ENCODE peak calls at places on chromosomes 4 and X, in six cellular contexts. P, B, E, W, Z and V are unnamed samples.
A peak's percentile ranks its signal among the peaks of the same experiment; 100 is the strongest.

GRCh38 chr4:168453146-168453545 is 27.1 kb downstream of the DDX60L start:
- DNase-seq in P (no peak), B (no peak), E (no peak), W (no peak), Z (no peak), V (no peak)

GRCh38 chr4:126264839-126265238 is 950.1 kb downstream of the FAT4 start:
- DNase-seq in P (no peak), B (no peak), E (no peak), W (no peak), Z (no peak), V (no peak)

GRCh38 chrX:13167444-13168207 is 123.2 kb upstream of the FAM9C start:
- DNase-seq in P (no peak), B (no peak), E (no peak), W (no peak), Z (no peak), V (no peak)

GRCh38 chr4:152255437-152255836 is 280.5 kb downstream of the FBXW7 start:
- DNase-seq in P (no peak), B (no peak), E (no peak), W (no peak), Z (peak; percentile 63), V (no peak)

GRCh38 chrX:154401045-154401799 is 3.0 kb downstream of the RPL10 start:
- DNase-seq in P (no peak), B (no peak), E (peak; percentile 70), W (no peak), Z (no peak), V (no peak)

GRCh38 chrX:68018248-68019203 is 414.8 kb downstream of the OPHN1 start:
- DNase-seq in P (no peak), B (no peak), E (peak; percentile 28), W (peak; percentile 65), Z (no peak), V (no peak)

GRCh38 chrX:17580529-17581155 is 156.7 kb upstream of the SCML1 start:
- DNase-seq in P (no peak), B (no peak), E (no peak), W (no peak), Z (no peak), V (no peak)

GRCh38 chrX:129957241-129958099 is 25.0 kb upstream of the BCORL1 start:
- DNase-seq in P (peak; percentile 80), B (peak; percentile 70), E (no peak), W (no peak), Z (peak; percentile 34), V (no peak)

GRCh38 chr4:187383181-187383580 is 612.4 kb upstream of the ZFP42 start:
- DNase-seq in P (no peak), B (no peak), E (no peak), W (no peak), Z (no peak), V (no peak)

GRCh38 chr4:16225681-16225995 is 633 bp downstream of the TAPT1 start:
- DNase-seq in P (no peak), B (no peak), E (no peak), W (no peak), Z (no peak), V (no peak)

GRCh38 chrX:132594129-132594528 is 105.3 kb upstream of the MBNL3 start:
- DNase-seq in P (no peak), B (no peak), E (peak; percentile 24), W (no peak), Z (no peak), V (no peak)

GRCh38 chr4:169362607-169363006 is 91.9 kb upstream of the SH3RF1 start:
- DNase-seq in P (no peak), B (no peak), E (no peak), W (no peak), Z (no peak), V (no peak)

GRCh38 chr4:57378766-57379165 is 268.6 kb upstream of the IGFBP7 start:
- DNase-seq in P (no peak), B (no peak), E (no peak), W (no peak), Z (no peak), V (no peak)

GRCh38 chr4:39025552-39026085 is 6.6 kb downstream of the TMEM156 start:
- DNase-seq in P (no peak), B (no peak), E (peak; percentile 19), W (no peak), Z (no peak), V (no peak)

GRCh38 chr4:153570228-153570973 is 104.2 kb downstream of the TMEM131L start:
- DNase-seq in P (no peak), B (no peak), E (no peak), W (no peak), Z (no peak), V (no peak)

GRCh38 chr4:102642571-102643298 is 118.0 kb downstream of the MANBA start:
- DNase-seq in P (no peak), B (no peak), E (no peak), W (no peak), Z (no peak), V (no peak)

GRCh38 chr4:74166135-74166534 is 8.2 kb downstream of the MTHFD2L start:
- DNase-seq in P (no peak), B (no peak), E (no peak), W (no peak), Z (no peak), V (no peak)

GRCh38 chrX:77431227-77431626 is 16.0 kb upstream of the FGF16 start:
- DNase-seq in P (no peak), B (no peak), E (no peak), W (no peak), Z (no peak), V (no peak)

GRCh38 chr4:119106036-119107000 is 29.3 kb upstream of the MYOZ2 start:
- DNase-seq in P (no peak), B (no peak), E (no peak), W (no peak), Z (no peak), V (no peak)

GRCh38 chrX:68462653-68463052 is 29.4 kb upstream of the OPHN1 start:
- DNase-seq in P (peak; percentile 8), B (no peak), E (no peak), W (no peak), Z (no peak), V (no peak)

GRCh38 chrX:3244203-3244743 is 102.2 kb downstream of the MXRA5 start:
- DNase-seq in P (no peak), B (no peak), E (no peak), W (no peak), Z (no peak), V (no peak)

GRCh38 chr4:40719008-40719623 is 30.6 kb upstream of the NSUN7 start:
- DNase-seq in P (no peak), B (peak; percentile 34), E (peak; percentile 44), W (no peak), Z (peak; percentile 71), V (no peak)

GRCh38 chr4:153467154-153467896 is 1.2 kb downstream of the TMEM131L start:
- DNase-seq in P (peak; percentile 66), B (peak; percentile 72), E (peak; percentile 52), W (peak; percentile 79), Z (peak; percentile 88), V (peak; percentile 68)

GRCh38 chr4:187993827-187994226 is 1.7 kb upstream of the ZFP42 start:
- DNase-seq in P (no peak), B (no peak), E (no peak), W (peak; percentile 86), Z (no peak), V (no peak)

GRCh38 chrX:68824152-68824433 is 4.7 kb upstream of the EFNB1 start:
- DNase-seq in P (no peak), B (no peak), E (no peak), W (no peak), Z (no peak), V (no peak)

GRCh38 chr4:32455231-32455630 is 1735.1 kb downstream of the PCDH7 start:
- DNase-seq in P (no peak), B (no peak), E (no peak), W (no peak), Z (no peak), V (no peak)

DNA sequence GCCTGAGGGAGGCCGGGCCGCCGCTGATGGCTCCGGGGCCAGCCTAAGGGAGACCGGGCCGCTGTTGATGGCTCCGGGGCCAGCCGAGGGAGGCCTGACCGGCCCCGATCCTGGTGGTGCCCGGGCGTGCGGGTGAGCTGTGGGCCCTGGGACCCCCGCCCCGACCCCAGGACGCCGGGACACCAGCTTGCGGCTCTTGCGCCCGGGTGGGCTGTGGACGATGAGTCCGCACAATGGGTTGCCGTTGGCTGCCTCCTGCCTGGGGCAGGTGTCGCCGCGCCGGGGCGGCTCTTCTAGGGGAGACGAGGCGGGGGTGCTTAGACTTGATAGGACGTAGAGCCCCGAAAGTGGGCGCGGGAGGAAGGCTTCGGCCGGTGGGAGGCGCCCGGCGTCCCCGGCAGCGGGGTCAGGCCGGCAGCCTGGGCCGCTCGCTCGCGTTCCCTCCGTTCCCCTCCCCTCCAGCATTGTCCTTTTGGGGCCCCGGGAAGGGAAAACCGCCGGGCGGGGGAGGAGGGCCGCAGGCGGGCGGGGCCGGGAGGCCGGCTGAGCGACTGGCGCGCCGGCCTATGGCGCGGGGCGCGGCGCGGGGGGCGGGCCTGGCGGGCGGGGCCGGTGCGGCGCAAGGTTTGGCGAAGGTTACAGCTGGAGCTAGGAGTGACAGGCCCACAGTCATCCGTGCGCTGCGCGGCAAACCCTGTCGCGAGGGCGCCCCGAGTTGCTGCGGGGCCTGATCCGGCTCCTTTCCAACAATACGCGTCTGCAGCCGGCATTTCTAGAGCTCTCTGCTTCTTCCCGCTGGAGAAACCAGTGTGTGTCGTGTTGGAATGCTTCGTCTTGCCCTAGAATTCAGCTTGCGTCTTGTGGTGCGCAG is 819 bp downstream of the KIAA0232 start:
- DNase-seq in P (peak; percentile 96), B (peak; percentile 87), E (peak; percentile 80), W (peak; percentile 90), Z (peak; percentile 27), V (peak; percentile 90)
- TF ChIP-seq POLR2A in P (peak; percentile 79), B (peak; percentile 26), E (peak; percentile 58), W (peak; percentile 77), Z (peak; percentile 78), V (no peak)

DNA sequence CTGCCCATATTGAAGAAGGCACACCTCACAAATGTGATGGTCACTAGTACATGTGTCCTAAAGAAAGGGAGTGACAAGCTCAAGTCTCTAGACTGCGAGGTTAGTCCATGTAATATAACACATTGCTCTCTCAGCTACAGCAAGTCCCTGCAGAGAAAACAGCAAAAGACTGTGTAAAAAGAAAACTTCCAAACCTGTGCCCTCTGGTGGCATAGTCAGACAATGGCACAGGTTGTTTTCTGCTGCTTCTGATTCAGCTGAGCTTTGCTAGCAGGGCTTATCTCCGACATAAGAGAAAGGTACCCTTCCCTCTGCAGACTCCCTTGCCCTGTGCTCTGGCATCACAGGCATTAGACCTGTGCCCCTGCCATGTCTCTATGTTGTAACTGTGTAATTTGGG is 1.4 kb upstream of the SERPINA7 start:
- DNase-seq in P (no peak), B (no peak), E (peak; percentile 52), W (peak; percentile 33), Z (no peak), V (no peak)
- TF ChIP-seq TAF1 in P (no peak), B (no peak), E (no peak), W (no peak), Z (no peak), V (no peak)

DNA sequence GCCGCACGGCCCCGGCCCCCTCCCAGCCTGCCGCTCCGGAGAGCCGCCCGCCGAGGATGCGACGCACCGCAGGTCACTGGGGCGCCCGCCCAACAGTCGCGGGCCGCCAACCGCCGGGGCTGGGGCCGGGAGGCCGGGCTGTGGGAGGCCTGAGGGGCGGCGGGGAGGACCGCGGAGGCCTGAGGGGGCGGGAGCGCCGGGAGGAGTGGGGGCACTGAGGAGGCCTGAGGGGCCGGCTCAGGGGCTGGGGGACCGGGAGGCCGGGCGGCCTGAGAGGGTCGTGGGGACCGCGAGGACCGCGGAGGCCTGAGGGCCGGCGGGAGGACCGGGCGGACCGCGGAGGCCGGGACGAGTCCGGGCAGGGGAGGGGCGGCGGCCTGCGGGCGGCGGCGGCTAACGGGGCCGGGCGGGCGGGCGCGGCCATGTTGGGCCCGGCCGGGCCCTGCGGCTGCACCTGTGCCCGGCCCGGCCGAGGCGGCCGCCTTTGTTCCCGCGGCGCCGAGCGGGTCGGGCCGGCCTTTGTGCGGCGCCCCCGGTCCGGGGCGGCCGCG is 353 bp downstream of the NSD2 start:
- DNase-seq in P (peak; percentile 84), B (no peak), E (no peak), W (peak; percentile 73), Z (no peak), V (no peak)
- TF ChIP-seq POLR2AphosphoS5 in P (no peak), B (no peak), E (no peak), W (no peak), Z (no peak), V (no peak)

GRCh38 chr4:165740911-165741310 is 132.1 kb upstream of the TLL1 start:
- DNase-seq in P (no peak), B (no peak), E (no peak), W (no peak), Z (no peak), V (no peak)
- TF ChIP-seq POLR2A in P (no peak), B (no peak), E (no peak), W (no peak), Z (no peak), V (no peak)